ENCODE peak calls at places on chromosomes 5 and 9, in five cellular contexts. One of them, this sample, is unnamed.

GRCh38 chr5:107285772-107286171 is 385.0 kb downstream of the EFNA5 start:
- DNase-seq in H1: no peak
- DNase-seq in HepG2: no peak
- DNase-seq in GM12878: no peak
- DNase-seq in K562: no peak
- DNase-seq in this sample: no peak

GRCh38 chr9:136566899-136567298 is 21.1 kb upstream of the NOTCH1 start:
- DNase-seq in H1: no peak
- DNase-seq in HepG2: no peak
- DNase-seq in GM12878: no peak
- DNase-seq in K562: no peak
- DNase-seq in this sample: no peak

GRCh38 chr5:107772418-107773310 is 101.9 kb upstream of the EFNA5 start:
- DNase-seq in H1: no peak
- DNase-seq in HepG2: no peak
- DNase-seq in GM12878: no peak
- DNase-seq in K562: no peak
- DNase-seq in this sample: no peak

GRCh38 chr9:91392435-91392834 is 30.7 kb upstream of the AUH start:
- DNase-seq in H1: no peak
- DNase-seq in HepG2: no peak
- DNase-seq in GM12878: no peak
- DNase-seq in K562: no peak
- DNase-seq in this sample: no peak

GRCh38 chr9:73202992-73203391 is 51.3 kb downstream of the ANXA1 start:
- DNase-seq in H1: no peak
- DNase-seq in HepG2: no peak
- DNase-seq in GM12878: no peak
- DNase-seq in K562: no peak
- DNase-seq in this sample: no peak

GRCh38 chr9:22033012-22033630 is 24.0 kb upstream of the CDKN2B start:
- DNase-seq in H1: no peak
- DNase-seq in HepG2: no peak
- DNase-seq in GM12878: no peak
- DNase-seq in K562: no peak
- DNase-seq in this sample: no peak

GRCh38 chr5:112635276-112635675 is 102.4 kb upstream of the APC start:
- DNase-seq in H1: no peak
- DNase-seq in HepG2: no peak
- DNase-seq in GM12878: no peak
- DNase-seq in K562: no peak
- DNase-seq in this sample: no peak

GRCh38 chr5:27325513-27325912 is 287.1 kb upstream of the CDH9 start:
- DNase-seq in H1: no peak
- DNase-seq in HepG2: no peak
- DNase-seq in GM12878: no peak
- DNase-seq in K562: no peak
- DNase-seq in this sample: no peak

GRCh38 chr5:13771011-13771571 is 173.4 kb downstream of the DNAH5 start:
- DNase-seq in H1: no peak
- DNase-seq in HepG2: no peak
- DNase-seq in GM12878: no peak
- DNase-seq in K562: no peak
- DNase-seq in this sample: no peak

GRCh38 chr5:38634961-38635369 is 78.5 kb upstream of the LIFR start:
- DNase-seq in H1: no peak
- DNase-seq in HepG2: no peak
- DNase-seq in GM12878: no peak
- DNase-seq in K562: no peak
- DNase-seq in this sample: no peak

GRCh38 chr9:81174023-81174422 is 515.3 kb downstream of the TLE1 start:
- DNase-seq in H1: no peak
- DNase-seq in HepG2: peak
- DNase-seq in GM12878: no peak
- DNase-seq in K562: no peak
- DNase-seq in this sample: no peak

GRCh38 chr9:8287501-8287900 is 487.9 kb upstream of the DMAC1 start:
- DNase-seq in H1: no peak
- DNase-seq in HepG2: no peak
- DNase-seq in GM12878: no peak
- DNase-seq in K562: no peak
- DNase-seq in this sample: no peak

GRCh38 chr9:136482046-136482792 is 621 bp downstream of the SEC16A start:
- DNase-seq in H1: no peak
- DNase-seq in HepG2: no peak
- DNase-seq in GM12878: no peak
- DNase-seq in K562: no peak
- DNase-seq in this sample: no peak

GRCh38 chr9:115042781-115043509 is 75.0 kb downstream of the TNC start:
- DNase-seq in H1: no peak
- DNase-seq in HepG2: no peak
- DNase-seq in GM12878: peak
- DNase-seq in K562: no peak
- DNase-seq in this sample: no peak

GRCh38 chr9:100505564-100506159 is 32.7 kb downstream of the TMEFF1 start:
- DNase-seq in H1: peak
- DNase-seq in HepG2: peak
- DNase-seq in GM12878: peak
- DNase-seq in K562: peak
- DNase-seq in this sample: peak

GRCh38 chr9:127201731-127202130 is 62.8 kb upstream of the GARNL3 start:
- DNase-seq in H1: no peak
- DNase-seq in HepG2: no peak
- DNase-seq in GM12878: no peak
- DNase-seq in K562: no peak
- DNase-seq in this sample: no peak

GRCh38 chr9:99936947-99937587 is 30.6 kb downstream of the STX17 start:
- DNase-seq in H1: no peak
- DNase-seq in HepG2: no peak
- DNase-seq in GM12878: no peak
- DNase-seq in K562: no peak
- DNase-seq in this sample: no peak

GRCh38 chr9:136086951-136087740 is 7.9 kb downstream of the NACC2 start:
- DNase-seq in H1: no peak
- DNase-seq in HepG2: no peak
- DNase-seq in GM12878: no peak
- DNase-seq in K562: no peak
- DNase-seq in this sample: no peak

GRCh38 chr5:150286820-150287219 is 2.8 kb downstream of the CAMK2A start:
- DNase-seq in H1: no peak
- DNase-seq in HepG2: peak
- DNase-seq in GM12878: no peak
- DNase-seq in K562: peak
- DNase-seq in this sample: peak

GRCh38 chr5:107556575-107556974 is 114.2 kb downstream of the EFNA5 start:
- DNase-seq in H1: no peak
- DNase-seq in HepG2: no peak
- DNase-seq in GM12878: no peak
- DNase-seq in K562: no peak
- DNase-seq in this sample: no peak

GRCh38 chr5:60024104-60024503 is 130.6 kb upstream of the PDE4D start:
- DNase-seq in H1: no peak
- DNase-seq in HepG2: no peak
- DNase-seq in GM12878: no peak
- DNase-seq in K562: no peak
- DNase-seq in this sample: no peak

GRCh38 chr9:36897019-36897418 is 137.0 kb downstream of the PAX5 start:
- DNase-seq in H1: no peak
- DNase-seq in HepG2: no peak
- DNase-seq in GM12878: no peak
- DNase-seq in K562: no peak
- DNase-seq in this sample: no peak

GRCh38 chr9:36899406-36899805 is 134.7 kb downstream of the PAX5 start:
- DNase-seq in H1: no peak
- DNase-seq in HepG2: no peak
- DNase-seq in GM12878: no peak
- DNase-seq in K562: no peak
- DNase-seq in this sample: no peak

GRCh38 chr9:36900136-36900855 is 133.8 kb downstream of the PAX5 start:
- DNase-seq in H1: no peak
- DNase-seq in HepG2: no peak
- DNase-seq in GM12878: no peak
- DNase-seq in K562: peak
- DNase-seq in this sample: no peak

GRCh38 chr9:36897476-36897875 is 136.6 kb downstream of the PAX5 start:
- DNase-seq in H1: no peak
- DNase-seq in HepG2: no peak
- DNase-seq in GM12878: no peak
- DNase-seq in K562: no peak
- DNase-seq in this sample: no peak

GRCh38 chr9:36898621-36899020 is 135.4 kb downstream of the PAX5 start:
- DNase-seq in H1: no peak
- DNase-seq in HepG2: no peak
- DNase-seq in GM12878: no peak
- DNase-seq in K562: no peak
- DNase-seq in this sample: no peak
- TF ChIP-seq ATF2 in H1: no peak
- TF ChIP-seq ATF2 in HepG2: no peak
- TF ChIP-seq ATF2 in GM12878: no peak
- TF ChIP-seq ATF2 in K562: no peak
- TF ChIP-seq ATF2 in this sample: no peak

DNA sequence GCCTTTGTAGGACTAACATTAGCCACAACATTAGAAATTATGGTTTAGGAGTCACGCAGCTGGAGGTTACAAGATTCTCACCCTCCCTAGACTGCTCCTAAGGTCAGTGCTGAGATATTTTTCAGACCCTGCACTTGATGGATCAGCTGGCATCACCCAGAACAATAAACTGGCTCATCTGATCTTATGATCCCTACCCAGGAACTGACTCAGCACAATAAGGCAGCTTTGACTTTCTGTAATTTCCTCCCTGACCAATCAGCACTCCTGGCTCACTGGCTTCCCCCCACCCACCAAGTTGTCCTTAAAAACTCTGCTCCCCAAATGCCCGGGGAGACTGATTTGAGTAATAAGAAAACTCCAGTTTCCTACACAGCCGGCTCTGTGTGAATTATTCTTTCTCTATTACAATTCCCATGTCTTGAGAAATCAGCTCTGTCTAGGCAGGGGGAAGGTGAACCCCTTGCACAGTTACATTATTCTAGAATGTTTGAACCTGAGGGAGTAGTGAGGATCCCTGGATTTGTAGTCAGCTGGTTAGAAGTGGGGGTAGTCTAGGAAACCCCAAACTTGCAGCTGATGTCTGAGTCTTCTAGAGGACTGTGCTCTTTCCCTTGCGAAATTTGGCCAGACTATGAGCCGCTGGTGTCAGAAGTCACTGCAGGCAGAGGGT is 111.7 kb upstream of the NEK6 start:
- DNase-seq in H1: no peak
- DNase-seq in HepG2: no peak
- DNase-seq in GM12878: no peak
- DNase-seq in K562: no peak
- DNase-seq in this sample: no peak
- TF ChIP-seq ATF2 in H1: no peak
- TF ChIP-seq ATF2 in HepG2: no peak
- TF ChIP-seq ATF2 in GM12878: no peak
- TF ChIP-seq ATF2 in K562: no peak
- TF ChIP-seq ATF2 in this sample: no peak

GRCh38 chr9:6413365-6414263 is 615 bp downstream of the UHRF2 start:
- DNase-seq in H1: no peak
- DNase-seq in HepG2: no peak
- DNase-seq in GM12878: no peak
- DNase-seq in K562: peak
- DNase-seq in this sample: peak
- TF ChIP-seq ATF2 in H1: no peak
- TF ChIP-seq ATF2 in HepG2: no peak
- TF ChIP-seq ATF2 in GM12878: peak
- TF ChIP-seq ATF2 in K562: no peak
- TF ChIP-seq ATF2 in this sample: no peak

GRCh38 chr5:35922468-35922867 is 16.0 kb downstream of the CAPSL start:
- DNase-seq in H1: no peak
- DNase-seq in HepG2: no peak
- DNase-seq in GM12878: no peak
- DNase-seq in K562: no peak
- DNase-seq in this sample: no peak

GRCh38 chr5:35926389-35927051 is 11.9 kb downstream of the CAPSL start:
- DNase-seq in H1: no peak
- DNase-seq in HepG2: peak
- DNase-seq in GM12878: no peak
- DNase-seq in K562: peak
- DNase-seq in this sample: peak

GRCh38 chr5:35924950-35925722 is 13.3 kb downstream of the CAPSL start:
- DNase-seq in H1: no peak
- DNase-seq in HepG2: no peak
- DNase-seq in GM12878: no peak
- DNase-seq in K562: peak
- DNase-seq in this sample: peak

GRCh38 chr5:35921930-35922329 is 16.5 kb downstream of the CAPSL start:
- DNase-seq in H1: no peak
- DNase-seq in HepG2: no peak
- DNase-seq in GM12878: no peak
- DNase-seq in K562: no peak
- DNase-seq in this sample: no peak

DNA sequence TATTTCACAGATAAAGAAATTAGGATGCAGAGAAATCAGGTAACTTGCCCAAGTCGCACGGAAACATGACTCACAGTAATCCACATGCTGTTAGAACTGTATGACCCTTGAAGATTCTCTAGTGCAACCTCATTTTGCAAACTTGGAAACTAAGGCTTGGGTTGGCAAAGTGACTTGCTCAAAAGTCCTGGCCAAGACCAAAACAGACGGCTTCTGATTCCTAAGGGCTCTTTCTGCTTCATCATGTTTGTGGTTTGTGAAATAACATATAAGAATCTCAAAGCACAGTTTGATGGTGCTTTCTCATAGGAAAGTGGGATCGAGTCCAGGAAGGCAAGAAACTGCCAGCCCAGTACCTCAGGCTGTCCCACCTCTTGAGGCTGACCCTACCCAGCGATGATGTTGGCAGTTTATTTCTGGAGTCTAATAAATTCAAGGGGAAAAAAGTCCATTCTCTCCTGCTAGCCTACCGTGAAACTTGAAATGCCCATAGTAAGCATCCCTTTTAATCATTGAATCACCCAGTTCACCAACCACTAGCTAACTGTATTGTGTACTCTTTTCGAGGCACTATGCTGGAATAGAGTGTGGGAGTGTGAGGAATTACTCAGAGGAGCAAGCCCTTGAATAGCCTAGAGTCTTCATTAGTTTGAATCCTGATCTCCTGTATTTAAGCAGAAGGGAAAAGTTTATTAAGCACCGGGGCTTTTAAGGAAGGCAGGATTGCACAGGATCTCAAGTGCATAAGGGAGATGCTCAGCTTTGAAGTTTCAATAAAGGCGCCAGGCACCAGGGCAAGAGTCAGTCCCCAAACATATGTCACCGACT is 14.1 kb downstream of the CAPSL start:
- DNase-seq in H1: no peak
- DNase-seq in HepG2: no peak
- DNase-seq in GM12878: no peak
- DNase-seq in K562: no peak
- DNase-seq in this sample: no peak
- TF ChIP-seq ATF2 in H1: no peak
- TF ChIP-seq ATF2 in HepG2: no peak
- TF ChIP-seq ATF2 in GM12878: no peak
- TF ChIP-seq ATF2 in K562: no peak
- TF ChIP-seq ATF2 in this sample: no peak

GRCh38 chr5:132753135-132753987 is 6.1 kb downstream of the CCNI2 start:
- DNase-seq in H1: no peak
- DNase-seq in HepG2: peak
- DNase-seq in GM12878: no peak
- DNase-seq in K562: no peak
- DNase-seq in this sample: peak
- TF ChIP-seq ATF2 in H1: no peak
- TF ChIP-seq ATF2 in HepG2: no peak
- TF ChIP-seq ATF2 in GM12878: no peak
- TF ChIP-seq ATF2 in K562: no peak
- TF ChIP-seq ATF2 in this sample: no peak